ENCODE peak calls at places on chromosome 21, in five cellular contexts. L, Z, H, U and S are unnamed samples.

GRCh38 chr21:43800124-43800523 is 10.7 kb downstream of the RRP1 start:
- DNase-seq in L (no peak), U (no peak), H (no peak), Z (no peak), S (peak)

GRCh38 chr21:44059710-44060109 is 47.5 kb upstream of the PWP2 start:
- DNase-seq in H (no peak), Z (no peak), U (no peak), L (no peak), S (no peak)

GRCh38 chr21:44064852-44065403 is 42.3 kb upstream of the PWP2 start:
- DNase-seq in U (no peak), L (no peak), Z (no peak), H (no peak), S (no peak)

GRCh38 chr21:45575993-45576837 is 34.0 kb upstream of the SLC19A1 start:
- DNase-seq in Z (no peak), L (no peak), U (no peak), H (no peak), S (peak)

GRCh38 chr21:45513003-45513706 is 29.1 kb downstream of the SLC19A1 start:
- DNase-seq in H (peak), L (no peak), Z (no peak), U (no peak), S (peak)

GRCh38 chr21:33414926-33415325 is 11.7 kb downstream of the IFNGR2 start:
- DNase-seq in L (no peak), H (no peak), U (no peak), Z (no peak), S (no peak)

GRCh38 chr21:20968391-20968790 is 29.8 kb upstream of the NCAM2 start:
- DNase-seq in L (peak), Z (no peak), H (no peak), U (no peak), S (no peak)

GRCh38 chr21:29656504-29657227 is 283.1 kb downstream of the GRIK1 start:
- DNase-seq in H (no peak), Z (no peak), L (peak), U (no peak), S (no peak)

GRCh38 chr21:14836950-14837349 is 227.8 kb downstream of the NRIP1 start:
- DNase-seq in L (no peak), H (no peak), Z (no peak), U (no peak), S (no peak)

GRCh38 chr21:33914188-33914587 is 1.4 kb downstream of the ATP5PO start:
- DNase-seq in L (no peak), U (no peak), H (no peak), Z (no peak), S (no peak)

GRCh38 chr21:22076471-22076870 is 1078.3 kb downstream of the NCAM2 start:
- DNase-seq in Z (no peak), L (no peak), H (no peak), U (no peak), S (no peak)

GRCh38 chr21:16040601-16041000 is 310.8 kb downstream of the USP25 start:
- DNase-seq in L (peak), Z (no peak), U (no peak), H (no peak), S (no peak)

GRCh38 chr21:17554619-17555472 is 42.0 kb downstream of the CXADR start:
- DNase-seq in Z (peak), U (no peak), L (peak), H (no peak), S (no peak)

GRCh38 chr21:46079357-46080170 is 18.3 kb upstream of the COL6A2 start:
- DNase-seq in Z (no peak), U (peak), L (peak), H (peak), S (peak)

GRCh38 chr21:27261676-27262075 is 294.8 kb upstream of the ADAMTS5 start:
- DNase-seq in U (no peak), L (no peak), H (no peak), Z (no peak), S (no peak)

GRCh38 chr21:45217010-45217409 is 70.7 kb downstream of the POFUT2 start:
- DNase-seq in U (no peak), Z (no peak), L (no peak), H (no peak), S (no peak)

GRCh38 chr21:33300701-33301631 is 23.8 kb upstream of the IFNAR1 start:
- DNase-seq in Z (peak), U (no peak), H (no peak), L (no peak), S (peak)

GRCh38 chr21:14675774-14676530 is 129.8 kb upstream of the SAMSN1 start:
- DNase-seq in Z (peak), H (no peak), U (no peak), L (no peak), S (no peak)

GRCh38 chr21:44933199-44933937 is 6.5 kb upstream of the SLX9 start:
- DNase-seq in L (no peak), U (no peak), Z (no peak), H (peak), S (peak)

GRCh38 chr21:29691616-29692491 is 247.9 kb downstream of the GRIK1 start:
- DNase-seq in H (no peak), Z (no peak), L (no peak), U (no peak), S (no peak)

GRCh38 chr21:44681861-44682579 is at the start of gene KRTAP12-1:
- DNase-seq in U (no peak), H (no peak), L (no peak), Z (no peak), S (no peak)

GRCh38 chr21:46028547-46029200 is 47.1 kb downstream of the COL6A1 start:
- DNase-seq in L (peak), H (no peak), Z (no peak), U (peak), S (no peak)

GRCh38 chr21:41071410-41071809 is 96.5 kb upstream of the BACE2 start:
- DNase-seq in L (no peak), Z (peak), H (no peak), U (no peak), S (no peak)

GRCh38 chr21:41069305-41069642 is 98.7 kb upstream of the BACE2 start:
- DNase-seq in Z (no peak), L (no peak), H (no peak), U (no peak), S (no peak)

GRCh38 chr21:41066086-41066938 is 101.6 kb upstream of the BACE2 start:
- DNase-seq in Z (no peak), U (no peak), L (no peak), H (no peak), S (no peak)

GRCh38 chr21:41065539-41065938 is 102.4 kb upstream of the BACE2 start:
- DNase-seq in L (no peak), H (no peak), U (no peak), Z (no peak), S (no peak)

DNA sequence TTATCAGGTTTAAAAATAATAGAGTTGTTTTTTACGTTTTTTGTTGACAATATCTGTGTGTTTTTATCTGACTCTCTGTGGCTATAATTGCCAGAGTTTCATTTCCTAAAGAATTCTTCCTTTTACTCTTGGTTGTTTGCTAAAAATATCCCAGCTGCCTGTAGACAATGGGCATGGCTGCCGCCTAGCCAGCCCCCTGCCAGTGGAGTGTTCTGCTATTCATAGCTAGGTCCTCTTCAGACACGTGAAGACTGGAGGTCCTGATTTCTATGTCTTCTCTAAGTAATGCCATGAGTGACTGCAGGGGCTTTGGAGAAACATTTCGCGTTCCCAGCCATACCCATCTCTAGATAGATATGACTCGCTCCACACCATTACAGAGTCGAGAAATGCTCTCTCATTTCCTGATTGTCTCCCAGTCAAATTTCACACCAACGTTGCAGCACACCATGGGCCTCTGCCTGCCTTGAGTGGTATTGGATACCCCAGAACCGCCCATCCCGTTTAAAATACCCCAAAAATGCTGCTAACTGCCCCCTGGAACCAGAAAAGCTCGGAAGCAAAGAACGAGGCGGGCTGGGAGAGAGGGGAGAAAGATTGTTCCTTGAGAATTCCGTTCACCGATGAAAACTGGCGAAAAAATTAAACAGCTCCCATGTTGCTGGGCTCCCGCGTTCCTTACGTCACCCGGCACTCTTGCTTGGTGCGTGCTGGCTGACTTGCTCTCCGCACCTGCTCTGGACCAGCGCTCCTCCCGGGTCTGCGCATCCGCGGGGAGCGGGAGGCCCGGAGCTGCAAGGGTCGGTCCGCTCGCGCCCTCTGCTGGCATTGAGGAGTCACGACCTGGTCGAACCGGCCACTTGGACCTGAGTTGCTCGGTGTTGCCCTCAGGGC is 99.3 kb upstream of the BACE2 start:
- DNase-seq in Z (peak), L (peak), H (peak), U (peak), S (peak)
- H3K27ac ChIP-seq in Z (no peak), L (no peak), H (no peak), U (no peak), S (no peak)

GRCh38 chr21:38166214-38166547 is 90.6 kb upstream of the KCNJ15 start:
- DNase-seq in H (no peak), U (no peak), L (no peak), Z (no peak), S (no peak)
- TF ChIP-seq CTCF in H (no peak), U (no peak), L (no peak), Z (no peak), S (no peak)

DNA sequence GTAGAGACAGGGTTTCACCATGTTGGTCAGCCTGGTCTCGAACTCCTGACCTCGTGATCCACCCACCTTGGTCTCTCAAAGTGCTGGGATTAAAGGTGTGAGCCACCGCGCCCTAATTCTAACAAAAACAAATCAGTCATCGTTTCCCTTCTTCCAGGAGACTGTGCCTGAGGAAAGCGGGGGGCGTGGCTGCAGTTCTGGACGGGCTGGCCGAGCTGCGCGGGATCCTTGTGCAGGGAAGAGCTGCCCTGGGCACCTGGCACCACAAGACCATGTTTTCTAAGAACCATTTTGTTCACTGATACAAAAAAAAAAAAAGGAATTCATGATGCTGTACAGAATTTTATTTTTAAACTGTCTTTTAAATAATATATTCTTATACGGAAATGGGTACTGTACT is 104.2 kb downstream of the WDR4 start:
- DNase-seq in Z (no peak), H (no peak), U (no peak), L (no peak), S (peak)
- H3K4me3 ChIP-seq in Z (no peak), H (no peak), U (no peak), L (no peak), S (no peak)

GRCh38 chr21:34962136-34962535 is 87.0 kb downstream of the RUNX1 start:
- DNase-seq in H (no peak), Z (no peak), U (no peak), L (no peak), S (no peak)
- H3K27ac ChIP-seq in H (no peak), Z (no peak), U (no peak), L (no peak), S (peak)

GRCh38 chr21:26091480-26092018 is 79.0 kb downstream of the APP start:
- DNase-seq in H (no peak), U (no peak), Z (no peak), L (no peak), S (no peak)
- TF ChIP-seq CTCF in H (no peak), U (peak), Z (no peak), L (peak), S (no peak)

DNA sequence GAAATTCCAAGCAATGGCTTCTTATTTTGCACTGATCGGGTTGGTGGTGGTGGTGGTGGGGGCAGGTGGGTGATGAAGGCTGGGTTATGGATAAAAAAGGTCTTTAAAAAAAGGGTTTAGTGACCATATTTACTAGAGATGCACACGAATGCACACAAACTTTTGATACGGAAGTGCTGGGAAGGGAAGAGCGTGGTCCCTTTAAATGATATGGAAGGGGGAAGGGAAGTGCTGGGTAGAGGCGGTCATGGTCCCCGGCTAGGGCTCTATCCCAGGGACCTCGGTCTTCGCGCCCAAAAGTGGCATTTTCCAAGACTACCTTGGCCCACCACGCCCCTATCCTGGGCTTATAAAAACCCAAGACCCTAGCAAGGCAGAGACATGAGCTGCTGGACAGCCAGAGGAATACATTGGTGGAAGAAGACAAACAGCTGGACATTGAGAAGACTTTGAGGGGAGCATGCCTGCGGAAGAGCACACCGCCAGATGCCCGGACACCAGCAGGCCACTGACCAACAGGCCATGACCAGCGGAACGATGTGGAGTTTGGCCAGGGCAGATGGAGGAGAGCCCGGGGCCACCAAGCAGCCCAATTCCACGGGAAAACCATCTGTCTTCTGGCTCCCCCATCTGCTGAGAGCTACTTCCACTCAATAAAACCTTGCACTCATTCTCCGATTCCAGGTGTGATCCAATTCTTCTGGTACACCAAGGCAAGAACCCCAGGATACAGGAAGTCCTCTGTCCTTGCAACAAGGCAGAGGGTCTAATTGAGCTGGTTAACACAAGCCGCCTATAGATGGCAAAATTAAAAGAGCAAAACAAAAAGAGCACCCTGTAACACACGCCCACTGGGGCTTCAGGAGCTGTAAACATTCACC is 1720.2 kb downstream of the MRPL39 start:
- DNase-seq in U (no peak), Z (no peak), H (no peak), L (no peak), S (no peak)
- H3K4me3 ChIP-seq in U (no peak), Z (no peak), H (no peak), L (no peak), S (no peak)